ENCODE peak calls at places on chromosomes 11 and 22, in four cellular contexts. A, V, Q and Z are unnamed samples.

GRCh38 chr22:30115705-30116104 is 35.4 kb downstream of the HORMAD2 start:
- DNase-seq in A (no peak), V (no peak), Q (no peak), Z (no peak)

GRCh38 chr11:133922078-133922870 is 34.5 kb downstream of the IGSF9B start:
- DNase-seq in A (no peak), V (no peak), Q (no peak), Z (no peak)

GRCh38 chr11:11843233-11843632 is 1.5 kb downstream of the USP47 start:
- DNase-seq in A (no peak), V (no peak), Q (no peak), Z (peak)

GRCh38 chr11:74701351-74701750 is 29.9 kb downstream of the CHRDL2 start:
- DNase-seq in A (no peak), V (no peak), Q (no peak), Z (no peak)

GRCh38 chr11:67252831-67253239 is 13.4 kb upstream of the GRK2 start:
- DNase-seq in A (no peak), V (no peak), Q (peak), Z (peak)

GRCh38 chr11:106917973-106918372 is 100.3 kb downstream of the GUCY1A2 start:
- DNase-seq in A (no peak), V (no peak), Q (no peak), Z (peak)

GRCh38 chr11:62555464-62556092 is 9.0 kb upstream of the AHNAK start:
- DNase-seq in A (no peak), V (peak), Q (peak), Z (no peak)

GRCh38 chr11:133228406-133229330 is 303.6 kb downstream of the OPCML start:
- DNase-seq in A (no peak), V (no peak), Q (no peak), Z (no peak)

GRCh38 chr11:112886707-112887370 is 74.4 kb upstream of the NCAM1 start:
- DNase-seq in A (no peak), V (no peak), Q (no peak), Z (peak)

GRCh38 chr11:125085301-125086081 is 22.4 kb downstream of the SLC37A2 start:
- DNase-seq in A (no peak), V (no peak), Q (peak), Z (no peak)

GRCh38 chr22:33896801-33897620 is 23.3 kb downstream of the LARGE1 start:
- DNase-seq in A (no peak), V (no peak), Q (no peak), Z (peak)

GRCh38 chr22:42367980-42368378 is 64.2 kb downstream of the NFAM1 start:
- DNase-seq in A (peak), V (no peak), Q (peak), Z (no peak)

GRCh38 chr11:75450826-75451783 is 18.1 kb upstream of the KLHL35 start:
- DNase-seq in A (no peak), V (no peak), Q (no peak), Z (no peak)

GRCh38 chr11:66119348-66120133 is 49.5 kb downstream of the PACS1 start:
- DNase-seq in A (no peak), V (no peak), Q (no peak), Z (peak)

GRCh38 chr11:60396790-60397189 is 531 bp downstream of the MS4A14 start:
- DNase-seq in A (no peak), V (no peak), Q (no peak), Z (no peak)

GRCh38 chr11:69010964-69011623 is 2.0 kb downstream of the MRGPRF start:
- DNase-seq in A (peak), V (peak), Q (peak), Z (peak)

GRCh38 chr22:17742528-17742902 is 31.8 kb downstream of the BID start:
- DNase-seq in A (peak), V (no peak), Q (peak), Z (peak)

GRCh38 chr11:116851631-116852030 is 14.2 kb upstream of the APOA1 start:
- DNase-seq in A (no peak), V (peak), Q (no peak), Z (peak)
- H3K4me3 ChIP-seq in A (no peak), V (no peak), Q (no peak), Z (no peak)

DNA sequence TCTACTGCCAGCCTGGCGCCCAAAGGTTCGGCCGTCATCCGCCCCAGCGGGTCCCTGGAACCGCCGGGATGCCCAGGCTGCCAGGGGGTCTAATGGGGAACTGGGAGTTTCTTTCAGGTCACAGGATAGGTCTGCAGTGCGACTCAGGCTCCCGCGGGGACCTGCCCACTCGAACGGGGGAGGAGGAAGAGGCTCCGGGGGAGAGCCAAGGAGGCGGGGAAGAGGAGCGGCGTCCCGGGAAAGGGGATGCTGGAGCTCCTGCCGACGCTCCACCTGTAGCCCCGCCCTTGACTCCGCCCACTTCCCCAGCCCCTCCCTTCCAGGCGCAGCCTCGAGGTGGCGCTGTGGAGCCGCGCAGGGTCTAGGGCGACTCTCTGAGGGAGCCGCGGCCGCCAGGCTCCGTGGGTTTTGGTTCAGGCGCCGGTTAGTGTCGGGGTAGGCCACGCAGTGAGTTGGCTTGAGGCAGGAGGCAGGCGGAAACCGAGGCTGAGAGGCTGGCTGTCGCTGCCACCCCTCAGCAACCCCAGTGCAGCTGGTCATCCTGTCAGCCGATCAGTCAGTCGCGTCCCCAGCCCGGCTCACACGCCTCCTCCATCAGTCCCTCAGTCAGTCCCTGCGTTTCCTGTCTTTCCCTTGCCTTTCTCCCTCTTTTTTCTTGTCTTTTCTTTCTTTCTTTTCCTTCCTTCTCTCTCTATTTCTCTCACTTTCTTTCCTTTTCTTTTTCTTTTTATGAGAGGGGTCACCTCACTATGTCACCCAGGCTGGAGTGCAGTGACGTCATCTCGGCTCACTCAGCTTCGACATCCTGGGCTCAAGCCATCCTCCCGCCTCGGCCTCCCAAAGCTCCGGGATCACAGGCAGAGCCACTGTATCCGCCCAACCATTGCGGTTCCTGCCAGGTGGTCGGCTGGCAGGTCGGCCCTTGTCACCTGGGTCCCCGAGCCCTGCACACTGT is 26.4 kb downstream of the YWHAH start:
- DNase-seq in A (peak), V (peak), Q (peak), Z (peak)
- TF ChIP-seq CTCF in A (peak), V (peak), Q (peak), Z (peak)

GRCh38 chr22:24976442-24977218 is 24.1 kb downstream of the KIAA1671 start:
- DNase-seq in A (peak), V (no peak), Q (no peak), Z (no peak)
- H3K4me3 ChIP-seq in A (no peak), V (no peak), Q (no peak), Z (no peak)

DNA sequence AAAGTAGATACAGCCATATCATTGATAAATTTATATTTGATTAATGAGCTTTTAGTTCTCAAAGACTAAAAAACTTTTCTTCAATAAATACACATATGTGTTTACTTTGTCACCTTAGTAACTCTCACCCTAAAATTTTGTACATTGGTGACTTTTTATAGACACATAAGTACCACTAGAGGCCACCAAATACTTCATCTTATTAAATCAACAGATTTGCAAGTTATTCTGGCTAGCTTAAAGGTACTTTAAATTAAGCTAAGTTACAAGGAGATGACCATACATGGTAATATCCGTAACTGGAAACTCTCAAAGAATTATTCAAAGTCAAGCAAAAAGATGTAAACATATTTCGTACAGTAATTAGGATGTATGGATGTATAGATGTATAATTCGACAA is 112.2 kb downstream of the SBF2 start:
- DNase-seq in A (no peak), V (no peak), Q (no peak), Z (peak)
- TF ChIP-seq CTCF in A (peak), V (peak), Q (no peak), Z (peak)